ENCODE peak calls at places on chromosomes 12 and 14, in four cellular contexts. L is upper lobe of right lung, Q is astrocyte, C is testis. F is an unnamed sample.

GRCh38 chr12:89064780-89065179 is 287.5 kb downstream of the DUSP6 start:
- DNase-seq in L (no peak), C (no peak), Q (peak), F (no peak)

GRCh38 chr12:89863968-89864367 is 155.3 kb upstream of the ATP2B1 start:
- DNase-seq in Q (no peak), L (no peak), C (no peak), F (no peak)

GRCh38 chr12:89080797-89081470 is 271.4 kb downstream of the DUSP6 start:
- DNase-seq in Q (no peak), L (no peak), C (no peak), F (no peak)

GRCh38 chr14:54771411-54772027 is 131.1 kb downstream of the GCH1 start:
- DNase-seq in L (no peak), C (no peak), Q (no peak), F (no peak)

GRCh38 chr12:25997401-25997973 is 39.0 kb downstream of the RASSF8 start:
- DNase-seq in Q (peak), C (no peak), L (no peak), F (no peak)

GRCh38 chr14:106459971-106460730 is 933.8 kb downstream of the TMEM121 start:
- DNase-seq in Q (no peak), C (peak), L (no peak), F (peak)

GRCh38 chr12:105272814-105273416 is 36.9 kb upstream of the APPL2 start:
- DNase-seq in L (no peak), C (peak), Q (no peak), F (no peak)

GRCh38 chr12:6788972-6789905 is at the start of gene CD4:
- DNase-seq in Q (no peak), L (peak), C (peak), F (no peak)

GRCh38 chr14:40188006-40188405 is 755.8 kb upstream of the FBXO33 start:
- DNase-seq in L (no peak), C (no peak), Q (peak), F (no peak)

GRCh38 chr12:51517800-51518199 is 73.2 kb upstream of the SCN8A start:
- DNase-seq in Q (no peak), L (no peak), C (no peak), F (no peak)

GRCh38 chr12:81176796-81177195 is 98.9 kb downstream of the ACSS3 start:
- DNase-seq in C (no peak), Q (peak), L (no peak), F (no peak)

GRCh38 chr12:113774526-113774925 is 191.6 kb downstream of the RBM19 start:
- DNase-seq in L (no peak), Q (no peak), C (no peak), F (no peak)

GRCh38 chr12:91616401-91616800 is 433.8 kb upstream of the DCN start:
- DNase-seq in L (no peak), Q (no peak), C (no peak), F (no peak)

GRCh38 chr14:101518611-101519048 is 42.7 kb upstream of the DIO3 start:
- DNase-seq in L (peak), Q (no peak), C (peak), F (no peak)

GRCh38 chr14:24710403-24711063 is 76.5 kb upstream of the GZMB start:
- DNase-seq in Q (peak), C (peak), L (no peak), F (peak)

GRCh38 chr14:79278798-79279644 is 932.3 kb downstream of the DIO2 start:
- DNase-seq in C (peak), Q (peak), L (peak), F (peak)

GRCh38 chr14:26719514-26719913 is 121.7 kb upstream of the NOVA1 start:
- DNase-seq in C (no peak), Q (peak), L (no peak), F (no peak)

GRCh38 chr14:52078093-52078492 is 9.2 kb upstream of the NID2 start:
- DNase-seq in C (no peak), Q (peak), L (no peak), F (no peak)

GRCh38 chr12:67048371-67048770 is 220.8 kb upstream of the CAND1 start:
- DNase-seq in Q (no peak), L (no peak), C (no peak), F (no peak)

GRCh38 chr14:104107611-104108569 is 22.4 kb downstream of the ASPG start:
- DNase-seq in Q (no peak), L (peak), C (no peak), F (no peak)

GRCh38 chr12:3215410-3215975 is 138.3 kb downstream of the TSPAN9 start:
- DNase-seq in Q (no peak), C (no peak), L (no peak), F (no peak)

GRCh38 chr12:10339441-10339840 is 31.8 kb downstream of the KLRD1 start:
- DNase-seq in L (no peak), C (no peak), Q (peak), F (no peak)

GRCh38 chr12:112018571-112019237 is 5.5 kb downstream of the ERP29 start:
- DNase-seq in Q (peak), C (no peak), L (no peak), F (no peak)

GRCh38 chr12:124501827-124502226 is 65.6 kb downstream of the NCOR2 start:
- DNase-seq in C (no peak), L (no peak), Q (no peak), F (no peak)

GRCh38 chr14:26448181-26448855 is 149.5 kb downstream of the NOVA1 start:
- DNase-seq in L (no peak), C (no peak), Q (no peak), F (no peak)

GRCh38 chr12:85405781-85406522 is 125.9 kb downstream of the ALX1 start:
- DNase-seq in Q (peak), C (no peak), L (no peak), F (no peak)

GRCh38 chr12:30953946-30954766 is 27.6 kb downstream of the TSPAN11 start:
- DNase-seq in Q (no peak), C (no peak), L (no peak), F (no peak)

GRCh38 chr14:57058319-57058718 is 210.4 kb downstream of the EXOC5 start:
- DNase-seq in L (no peak), C (no peak), Q (no peak), F (no peak)

GRCh38 chr14:22118894-22119477 is 445.4 kb upstream of the OR4E1 start:
- DNase-seq in C (no peak), Q (no peak), L (no peak), F (no peak)

GRCh38 chr14:93056166-93056839 is 59.4 kb downstream of the ITPK1 start:
- DNase-seq in Q (no peak), C (no peak), L (no peak), F (no peak)

GRCh38 chr12:16349132-16349463 is 1.7 kb downstream of the MGST1 start:
- DNase-seq in L (no peak), Q (peak), C (peak), F (no peak)

GRCh38 chr12:33703221-33703620 is 263.6 kb upstream of the SYT10 start:
- DNase-seq in C (no peak), Q (no peak), L (no peak), F (no peak)

GRCh38 chr12:12890815-12891645 is at the start of gene GPRC5A:
- DNase-seq in Q (peak), L (peak), C (peak), F (peak)

GRCh38 chr12:4938900-4939299 is 29.2 kb downstream of the KCNA1 start:
- DNase-seq in L (no peak), Q (no peak), C (no peak), F (no peak)

GRCh38 chr14:65098586-65098985 is 3.7 kb downstream of the MAX start:
- DNase-seq in Q (no peak), C (no peak), L (no peak), F (peak)

GRCh38 chr14:58129208-58129607 is 22.8 kb downstream of the ARMH4 start:
- DNase-seq in Q (no peak), C (no peak), L (no peak), F (no peak)
- TF ChIP-seq CTCF in Q (no peak), C (no peak), L (no peak), F (no peak)

GRCh38 chr14:73283592-73284379 is 46.5 kb downstream of the PAPLN start:
- DNase-seq in C (no peak), Q (peak), L (no peak), F (no peak)
- TF ChIP-seq CTCF in C (no peak), Q (peak), L (no peak), F (no peak)

GRCh38 chr14:91904956-91905645 is 37.8 kb upstream of the TC2N start:
- DNase-seq in C (no peak), Q (no peak), L (no peak), F (no peak)

GRCh38 chr14:91911474-91912032 is 35.9 kb downstream of the FBLN5 start:
- DNase-seq in Q (no peak), L (no peak), C (peak), F (peak)

GRCh38 chr14:91912035-91912434 is 35.5 kb downstream of the FBLN5 start:
- DNase-seq in Q (no peak), C (no peak), L (no peak), F (no peak)

GRCh38 chr14:91906374-91906773 is 39.0 kb upstream of the TC2N start:
- DNase-seq in L (no peak), Q (no peak), C (no peak), F (no peak)

DNA sequence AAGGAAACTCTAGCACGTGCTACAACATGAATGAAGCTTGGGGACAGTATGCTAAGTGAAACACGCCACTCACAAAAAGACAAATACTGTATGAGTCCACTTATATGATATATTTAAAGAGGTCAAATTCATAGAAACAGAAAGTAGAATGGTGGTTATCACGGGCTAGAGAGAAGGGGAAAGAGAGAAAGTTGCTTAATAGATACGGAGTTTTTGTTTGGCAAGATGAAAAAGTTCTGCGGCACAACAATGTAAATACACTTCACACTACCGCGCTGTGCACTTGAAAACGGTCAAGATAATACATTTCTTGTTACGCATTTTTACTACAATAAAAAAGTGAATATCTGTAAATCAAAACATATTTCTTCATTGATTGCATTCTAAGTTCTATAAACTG is 37.3 kb downstream of the FBLN5 start:
- DNase-seq in Q (no peak), L (no peak), C (no peak), F (no peak)
- TF ChIP-seq CTCF in Q (no peak), L (no peak), C (no peak), F (no peak)

GRCh38 chr14:67502867-67503266 is 14.3 kb upstream of the TMEM229B start:
- DNase-seq in Q (no peak), C (no peak), L (no peak), F (no peak)
- TF ChIP-seq CTCF in Q (no peak), C (no peak), L (no peak), F (no peak)

DNA sequence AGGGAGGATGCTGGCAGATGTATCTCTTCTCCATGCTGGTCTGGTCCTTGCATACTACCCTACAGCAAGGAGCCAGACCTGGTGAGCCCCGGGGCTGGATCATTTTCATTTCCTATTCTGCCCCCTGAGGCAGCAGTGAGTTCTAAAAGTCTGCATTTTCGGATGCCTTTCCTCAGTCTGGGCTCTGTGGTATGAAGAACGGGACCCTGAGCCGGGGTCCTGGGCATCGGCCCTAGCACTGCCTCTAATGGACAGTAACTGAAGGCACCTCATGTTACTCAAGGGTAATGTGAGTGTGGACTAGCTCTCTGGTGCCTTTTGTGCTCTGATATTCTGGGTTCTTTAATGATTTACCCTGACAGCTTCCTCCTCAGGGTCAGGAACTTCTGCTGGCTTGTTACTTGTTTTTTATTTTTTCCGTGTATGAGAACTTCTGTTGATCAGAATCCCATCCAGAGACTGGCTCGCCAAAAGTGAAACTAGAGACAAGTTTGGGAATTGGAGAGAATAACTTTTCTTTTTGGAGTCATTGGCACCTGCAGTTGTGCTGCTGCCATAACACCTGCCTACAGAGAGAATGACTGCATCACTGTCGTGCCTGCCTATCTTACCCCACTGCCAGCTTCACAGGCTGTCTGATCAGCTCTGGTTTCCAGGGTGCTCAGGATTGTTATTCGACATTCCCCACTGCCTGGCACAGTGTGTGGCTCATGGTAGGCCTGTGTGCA is 62.3 kb downstream of the SUSD6 start:
- DNase-seq in Q (no peak), C (no peak), L (no peak), F (no peak)
- TF ChIP-seq CTCF in Q (no peak), C (no peak), L (peak), F (peak)

GRCh38 chr12:108724054-108724889 is 7.0 kb downstream of the CORO1C start:
- DNase-seq in L (no peak), C (no peak), Q (peak), F (no peak)
- TF ChIP-seq CTCF in L (no peak), C (no peak), Q (no peak), F (no peak)

GRCh38 chr12:45039757-45040156 is 11.1 kb downstream of the DBX2 start:
- DNase-seq in C (no peak), Q (no peak), L (no peak), F (no peak)
- TF ChIP-seq CTCF in C (no peak), Q (no peak), L (no peak), F (no peak)